ENCODE peak calls at places on chromosomes 6 and 20, in ten cellular contexts. U, G, H, N, W, S, X, R, J and V are unnamed samples. For H3K4me1, the result is how much of the 10 kb centered on the place peaks cover.

GRCh38 chr6:53128842-53129241 is 19.8 kb downstream of the GCM1 start:
- DNase-seq in U (no peak), G (no peak), H (no peak), N (no peak), W (no peak), S (no peak), X (no peak), R (peak), J (no peak), V (no peak)

GRCh38 chr6:131381694-131382093 is 191.3 kb upstream of the ARG1 start:
- DNase-seq in U (no peak), G (no peak), H (no peak), N (no peak), W (no peak), S (no peak), X (no peak), R (no peak), J (no peak), V (no peak)

GRCh38 chr6:156767603-156768467 is 9.3 kb upstream of the ARID1B start:
- DNase-seq in U (no peak), G (no peak), H (peak), N (no peak), W (no peak), S (no peak), X (no peak), R (no peak), J (no peak), V (no peak)

GRCh38 chr6:104885518-104886043 is 25.9 kb upstream of the HACE1 start:
- DNase-seq in U (no peak), G (no peak), H (no peak), N (peak), W (no peak), S (no peak), X (no peak), R (no peak), J (no peak), V (no peak)

GRCh38 chr6:127967708-127968107 is 66.8 kb upstream of the THEMIS start:
- DNase-seq in U (no peak), G (no peak), H (no peak), N (no peak), W (no peak), S (no peak), X (no peak), R (no peak), J (no peak), V (no peak)

GRCh38 chr6:107064579-107065065 is 36.6 kb downstream of the MTRES1 start:
- DNase-seq in U (no peak), G (no peak), H (peak), N (no peak), W (peak), S (peak), X (peak), R (peak), J (no peak), V (peak)

GRCh38 chr6:44349904-44350649 is 7.6 kb downstream of the SPATS1 start:
- DNase-seq in U (no peak), G (no peak), H (no peak), N (no peak), W (no peak), S (no peak), X (no peak), R (no peak), J (no peak), V (no peak)

GRCh38 chr6:12408752-12409151 is 118.6 kb downstream of the EDN1 start:
- DNase-seq in U (no peak), G (no peak), H (no peak), N (no peak), W (no peak), S (no peak), X (no peak), R (no peak), J (no peak), V (no peak)

GRCh38 chr20:36886859-36887778 is 11.2 kb downstream of the TLDC2 start:
- DNase-seq in U (peak), G (peak), H (peak), N (peak), W (peak), S (peak), X (peak), R (peak), J (peak), V (peak)

GRCh38 chr6:35485402-35485877 is 11.4 kb downstream of the TEAD3 start:
- DNase-seq in U (peak), G (no peak), H (no peak), N (peak), W (no peak), S (peak), X (peak), R (no peak), J (no peak), V (peak)

GRCh38 chr20:17935186-17935585 is 33.4 kb downstream of the SNX5 start:
- DNase-seq in U (no peak), G (no peak), H (peak), N (no peak), W (no peak), S (no peak), X (no peak), R (no peak), J (no peak), V (no peak)

GRCh38 chr20:62159052-62159451 is 15.5 kb downstream of the SS18L1 start:
- DNase-seq in U (no peak), G (no peak), H (no peak), N (no peak), W (no peak), S (no peak), X (no peak), R (no peak), J (no peak), V (no peak)

GRCh38 chr20:62294516-62294915 is 8.3 kb upstream of the ADRM1 start:
- DNase-seq in U (no peak), G (no peak), H (no peak), N (no peak), W (no peak), S (no peak), X (no peak), R (no peak), J (no peak), V (no peak)

GRCh38 chr20:57388953-57389694 is 2.1 kb upstream of the RBM38 start:
- DNase-seq in U (peak), G (peak), H (peak), N (peak), W (peak), S (peak), X (peak), R (peak), J (no peak), V (peak)

GRCh38 chr6:162177733-162178132 is 549.8 kb downstream of the PRKN start:
- DNase-seq in U (no peak), G (no peak), H (no peak), N (no peak), W (peak), S (no peak), X (peak), R (peak), J (no peak), V (no peak)

GRCh38 chr6:121998631-121999030 is 400.8 kb upstream of the HSF2 start:
- DNase-seq in U (no peak), G (no peak), H (no peak), N (no peak), W (no peak), S (no peak), X (no peak), R (no peak), J (no peak), V (no peak)

GRCh38 chr6:3518356-3518841 is 61.5 kb upstream of the SLC22A23 start:
- DNase-seq in U (peak), G (peak), H (peak), N (no peak), W (no peak), S (no peak), X (no peak), R (no peak), J (peak), V (peak)

GRCh38 chr6:21808045-21808470 is 214.5 kb downstream of the SOX4 start:
- DNase-seq in U (no peak), G (no peak), H (peak), N (peak), W (peak), S (peak), X (peak), R (peak), J (no peak), V (no peak)

GRCh38 chr6:31114540-31114876 is at the start of gene PSORS1C1:
- DNase-seq in U (peak), G (peak), H (peak), N (no peak), W (peak), S (peak), X (peak), R (peak), J (peak), V (peak)

GRCh38 chr20:4836935-4837334 is 115.2 kb downstream of the PRND start:
- DNase-seq in U (no peak), G (no peak), H (no peak), N (no peak), W (peak), S (no peak), X (no peak), R (no peak), J (no peak), V (no peak)

GRCh38 chr20:48818481-48818987 is 9.3 kb downstream of the PREX1 start:
- DNase-seq in U (peak), G (no peak), H (no peak), N (no peak), W (no peak), S (no peak), X (no peak), R (no peak), J (no peak), V (peak)

GRCh38 chr6:125030969-125031368 is 68.7 kb downstream of the RNF217 start:
- DNase-seq in U (no peak), G (no peak), H (no peak), N (no peak), W (no peak), S (no peak), X (no peak), R (no peak), J (no peak), V (no peak)

GRCh38 chr6:31208506-31208905 is 38.0 kb upstream of the POU5F1 start:
- DNase-seq in U (no peak), G (no peak), H (no peak), N (no peak), W (no peak), S (no peak), X (no peak), R (no peak), J (no peak), V (no peak)

GRCh38 chr6:56719310-56719709 is 76.6 kb upstream of the DST start:
- DNase-seq in U (no peak), G (no peak), H (no peak), N (no peak), W (no peak), S (no peak), X (no peak), R (no peak), J (no peak), V (no peak)

GRCh38 chr6:33192671-33193602 is 670 bp upstream of the COL11A2 start:
- DNase-seq in U (no peak), G (no peak), H (no peak), N (peak), W (peak), S (peak), X (peak), R (no peak), J (no peak), V (peak)

GRCh38 chr6:157679605-157680580 is 143.2 kb upstream of the SNX9 start:
- DNase-seq in U (no peak), G (no peak), H (no peak), N (no peak), W (no peak), S (no peak), X (no peak), R (no peak), J (no peak), V (no peak)

GRCh38 chr6:26571592-26572296 is 25.0 kb upstream of the ABT1 start:
- DNase-seq in U (peak), G (peak), H (peak), N (peak), W (peak), S (peak), X (peak), R (peak), J (no peak), V (peak)

GRCh38 chr6:45985026-45985425 is 30.6 kb downstream of the CLIC5 start:
- DNase-seq in U (no peak), G (no peak), H (no peak), N (no peak), W (no peak), S (no peak), X (no peak), R (no peak), J (no peak), V (no peak)

GRCh38 chr6:7235712-7236311 is 77.2 kb downstream of the SSR1 start:
- DNase-seq in U (no peak), G (peak), H (no peak), N (no peak), W (no peak), S (no peak), X (peak), R (peak), J (no peak), V (peak)

GRCh38 chr6:7237653-7238190 is 75.3 kb downstream of the SSR1 start:
- DNase-seq in U (no peak), G (no peak), H (peak), N (no peak), W (no peak), S (no peak), X (no peak), R (peak), J (no peak), V (no peak)

GRCh38 chr6:7232351-7232750 is 80.6 kb downstream of the SSR1 start:
- DNase-seq in U (no peak), G (no peak), H (peak), N (no peak), W (no peak), S (peak), X (peak), R (no peak), J (no peak), V (no peak)

GRCh38 chr6:7236312-7237209 is 76.4 kb downstream of the SSR1 start:
- DNase-seq in U (no peak), G (no peak), H (no peak), N (no peak), W (no peak), S (no peak), X (peak), R (peak), J (no peak), V (peak)

DNA sequence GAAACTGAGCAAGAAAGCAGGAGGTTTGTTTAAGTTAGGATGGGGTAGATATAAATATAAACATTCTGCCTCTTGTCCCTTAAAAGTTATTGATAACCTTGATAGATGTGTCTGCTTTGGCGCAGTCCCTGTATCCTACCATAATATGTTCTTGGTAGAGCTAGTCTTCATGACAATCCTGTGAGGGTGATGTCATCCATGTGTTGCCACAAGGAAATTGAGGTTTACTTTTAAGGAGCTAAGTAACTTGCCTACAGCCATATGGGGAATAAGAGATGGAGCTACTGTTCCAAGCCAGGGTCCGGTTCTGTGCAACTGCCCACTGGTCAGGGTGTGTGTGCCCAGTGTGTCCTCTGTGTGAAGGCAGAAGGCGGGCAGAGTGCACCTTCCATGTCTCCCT is 78.5 kb downstream of the SSR1 start:
- DNase-seq in U (no peak), G (no peak), H (peak), N (no peak), W (no peak), S (no peak), X (no peak), R (no peak), J (no peak), V (no peak)
- H3K4me1 ChIP-seq in U (under half), G (under half), H (under half), N (under half), W (under half), S (under half), X (under half), R (half or more), J (under half), V (under half)

GRCh38 chr20:39473533-39473932 is 511.4 kb downstream of the DHX35 start:
- DNase-seq in U (no peak), G (no peak), H (no peak), N (no peak), W (no peak), S (no peak), X (no peak), R (no peak), J (no peak), V (no peak)
- TF ChIP-seq POLR2A in U (no peak), G (no peak), H (no peak), N (no peak), W (no peak), S (no peak), X (no peak), R (no peak), J (no peak), V (no peak)

DNA sequence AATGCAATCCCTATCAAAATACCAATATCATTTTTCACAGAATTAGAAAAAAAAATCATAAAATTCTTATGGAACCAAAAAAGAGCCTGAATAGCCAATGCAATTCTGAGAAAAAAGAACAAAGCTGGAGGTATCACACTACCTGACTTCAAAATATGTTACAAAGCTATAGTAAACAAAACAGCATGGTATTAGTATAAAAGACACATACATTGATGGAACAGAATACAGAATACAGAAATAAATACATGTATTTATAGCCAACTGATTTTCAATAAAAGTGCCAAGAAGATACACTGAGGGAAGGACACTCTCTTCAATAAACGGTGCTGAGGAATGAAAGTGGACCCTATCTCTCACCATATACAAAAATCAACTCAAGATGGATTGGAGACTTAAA is 28.7 kb upstream of the AKAP12 start:
- DNase-seq in U (no peak), G (no peak), H (no peak), N (no peak), W (no peak), S (no peak), X (no peak), R (no peak), J (no peak), V (no peak)
- H3K4me1 ChIP-seq in U (under half), G (under half), H (under half), N (under half), W (under half), S (under half), X (under half), R (under half), J (under half), V (under half)

GRCh38 chr6:158819213-158819976 is at the start of gene EZR:
- DNase-seq in U (peak), G (peak), H (peak), N (peak), W (peak), S (peak), X (peak), R (peak), J (peak), V (peak)
- TF ChIP-seq POLR2A in U (peak), G (peak), H (peak), N (peak), W (no peak), S (peak), X (no peak), R (peak), J (peak), V (peak)